ENCODE peak calls at places on chromosomes 7 and 10, in nine cellular contexts. A is stimulated activated CD4-positive, alpha-beta T cell treated with anti-CD3 and anti-CD28 coated beads, Interleukin-12 subunit alpha, Interleukin-12 subunit beta, amount 100 ng/mL, for 4 hours; D is NCI-H446; M is GM23338; I is fibroblast of pulmonary artery; G is stomach; Y is NCI-H2081 treated with DMSO at 0.1 percent for 48 hours; H is suprapubic skin; T is A172. E is an unnamed sample.

GRCh38 chr7:17651926-17652385 is 288.3 kb downstream of the SNX13 start:
- DNase-seq in A (no peak), D (no peak), M (no peak), I (peak), G (no peak), Y (no peak), H (no peak), T (peak), E (no peak)

GRCh38 chr10:30028006-30028441 is 31.4 kb downstream of the JCAD start:
- DNase-seq in A (peak), D (no peak), M (no peak), I (peak), G (peak), Y (no peak), H (no peak), T (no peak), E (no peak)

GRCh38 chr10:15439381-15439837 is 68.3 kb upstream of the FAM171A1 start:
- DNase-seq in A (no peak), D (no peak), M (peak), I (peak), G (no peak), Y (no peak), H (no peak), T (no peak), E (no peak)

GRCh38 chr10:93742633-93743349 is 14.9 kb upstream of the LGI1 start:
- DNase-seq in A (no peak), D (no peak), M (no peak), I (no peak), G (no peak), Y (no peak), H (no peak), T (no peak), E (no peak)

GRCh38 chr10:7258948-7259523 is 151.8 kb downstream of the SFMBT2 start:
- DNase-seq in A (no peak), D (no peak), M (no peak), I (no peak), G (no peak), Y (no peak), H (no peak), T (peak), E (no peak)

GRCh38 chr10:34743804-34744203 is 71.3 kb downstream of the PARD3 start:
- DNase-seq in A (no peak), D (peak), M (no peak), I (no peak), G (no peak), Y (no peak), H (no peak), T (no peak), E (no peak)

GRCh38 chr7:155597753-155598140 is 46.7 kb upstream of the RBM33 start:
- DNase-seq in A (no peak), D (no peak), M (no peak), I (peak), G (peak), Y (no peak), H (no peak), T (no peak), E (no peak)

GRCh38 chr10:31194986-31195385 is 124.0 kb upstream of the ZEB1 start:
- DNase-seq in A (no peak), D (no peak), M (no peak), I (no peak), G (no peak), Y (no peak), H (no peak), T (no peak), E (no peak)

GRCh38 chr7:140229591-140230516 is 53.1 kb upstream of the KDM7A start:
- DNase-seq in A (peak), D (no peak), M (peak), I (no peak), G (peak), Y (no peak), H (no peak), T (no peak), E (no peak)

GRCh38 chr7:130853503-130854279 is 119.7 kb upstream of the KLF14 start:
- DNase-seq in A (no peak), D (no peak), M (no peak), I (peak), G (no peak), Y (no peak), H (no peak), T (peak), E (no peak)

GRCh38 chr7:104656467-104656866 is 328.1 kb downstream of the LHFPL3 start:
- DNase-seq in A (no peak), D (no peak), M (no peak), I (no peak), G (no peak), Y (no peak), H (no peak), T (no peak), E (no peak)

GRCh38 chr7:20958474-20958873 is 171.8 kb upstream of the SP8 start:
- DNase-seq in A (no peak), D (peak), M (no peak), I (no peak), G (no peak), Y (no peak), H (no peak), T (no peak), E (no peak)